ENCODE peak calls at places on chromosome 1, in nine cellular contexts. One of them, this sample, is unnamed. For H3K9me3, the result is how much of the 10 kb centered on the place peaks cover.

GRCh38 chr1:63454269-63454668 is 68.8 kb downstream of the ITGB3BP start:
- DNase-seq in cardiac muscle cell: peak
- DNase-seq in neural progenitor cell: peak
- DNase-seq in CD8-positive, alpha-beta memory T cell: no peak
- DNase-seq in MM.1S: no peak
- DNase-seq in colonic mucosa: no peak
- DNase-seq in GM23248: peak
- DNase-seq in iPS DF 6.9: no peak
- DNase-seq in sigmoid colon: no peak
- DNase-seq in this sample: no peak

GRCh38 chr1:64550946-64551345 is 81.0 kb downstream of the CACHD1 start:
- DNase-seq in cardiac muscle cell: no peak
- DNase-seq in neural progenitor cell: no peak
- DNase-seq in CD8-positive, alpha-beta memory T cell: no peak
- DNase-seq in MM.1S: no peak
- DNase-seq in colonic mucosa: no peak
- DNase-seq in GM23248: peak
- DNase-seq in iPS DF 6.9: no peak
- DNase-seq in sigmoid colon: no peak
- DNase-seq in this sample: no peak

GRCh38 chr1:91764471-91765115 is 121.4 kb downstream of the TGFBR3 start:
- DNase-seq in cardiac muscle cell: no peak
- DNase-seq in neural progenitor cell: peak
- DNase-seq in CD8-positive, alpha-beta memory T cell: no peak
- DNase-seq in MM.1S: no peak
- DNase-seq in colonic mucosa: no peak
- DNase-seq in GM23248: no peak
- DNase-seq in iPS DF 6.9: peak
- DNase-seq in sigmoid colon: peak
- DNase-seq in this sample: no peak

GRCh38 chr1:154945962-154946850 is 9.7 kb upstream of the PMVK start:
- DNase-seq in cardiac muscle cell: no peak
- DNase-seq in neural progenitor cell: no peak
- DNase-seq in CD8-positive, alpha-beta memory T cell: no peak
- DNase-seq in MM.1S: no peak
- DNase-seq in colonic mucosa: no peak
- DNase-seq in GM23248: no peak
- DNase-seq in iPS DF 6.9: no peak
- DNase-seq in sigmoid colon: no peak
- DNase-seq in this sample: no peak

GRCh38 chr1:53421208-53421607 is 38.0 kb upstream of the DMRTB1 start:
- DNase-seq in cardiac muscle cell: no peak
- DNase-seq in neural progenitor cell: no peak
- DNase-seq in CD8-positive, alpha-beta memory T cell: no peak
- DNase-seq in MM.1S: no peak
- DNase-seq in colonic mucosa: no peak
- DNase-seq in GM23248: no peak
- DNase-seq in iPS DF 6.9: no peak
- DNase-seq in sigmoid colon: no peak
- DNase-seq in this sample: no peak

GRCh38 chr1:64482128-64482527 is 12.2 kb downstream of the CACHD1 start:
- DNase-seq in cardiac muscle cell: no peak
- DNase-seq in neural progenitor cell: no peak
- DNase-seq in CD8-positive, alpha-beta memory T cell: no peak
- DNase-seq in MM.1S: no peak
- DNase-seq in colonic mucosa: no peak
- DNase-seq in GM23248: no peak
- DNase-seq in iPS DF 6.9: no peak
- DNase-seq in sigmoid colon: no peak
- DNase-seq in this sample: no peak

GRCh38 chr1:197782719-197783328 is 7.5 kb upstream of the DENND1B start:
- DNase-seq in cardiac muscle cell: no peak
- DNase-seq in neural progenitor cell: no peak
- DNase-seq in CD8-positive, alpha-beta memory T cell: no peak
- DNase-seq in MM.1S: no peak
- DNase-seq in colonic mucosa: peak
- DNase-seq in GM23248: peak
- DNase-seq in iPS DF 6.9: no peak
- DNase-seq in sigmoid colon: no peak
- DNase-seq in this sample: no peak

GRCh38 chr1:190119683-190120082 is 358.0 kb downstream of the BRINP3 start:
- DNase-seq in cardiac muscle cell: no peak
- DNase-seq in neural progenitor cell: peak
- DNase-seq in CD8-positive, alpha-beta memory T cell: no peak
- DNase-seq in MM.1S: no peak
- DNase-seq in colonic mucosa: no peak
- DNase-seq in GM23248: no peak
- DNase-seq in iPS DF 6.9: no peak
- DNase-seq in sigmoid colon: no peak
- DNase-seq in this sample: no peak

GRCh38 chr1:200443860-200444259 is 34.0 kb upstream of the ZNF281 start:
- DNase-seq in cardiac muscle cell: no peak
- DNase-seq in neural progenitor cell: no peak
- DNase-seq in CD8-positive, alpha-beta memory T cell: no peak
- DNase-seq in MM.1S: no peak
- DNase-seq in colonic mucosa: no peak
- DNase-seq in GM23248: no peak
- DNase-seq in iPS DF 6.9: no peak
- DNase-seq in sigmoid colon: no peak
- DNase-seq in this sample: no peak

GRCh38 chr1:8409107-8409506 is 91.2 kb downstream of the SLC45A1 start:
- DNase-seq in cardiac muscle cell: peak
- DNase-seq in neural progenitor cell: peak
- DNase-seq in CD8-positive, alpha-beta memory T cell: no peak
- DNase-seq in MM.1S: no peak
- DNase-seq in colonic mucosa: no peak
- DNase-seq in GM23248: peak
- DNase-seq in iPS DF 6.9: no peak
- DNase-seq in sigmoid colon: no peak
- DNase-seq in this sample: no peak

GRCh38 chr1:241775021-241775420 is 73.0 kb upstream of the EXO1 start:
- DNase-seq in cardiac muscle cell: no peak
- DNase-seq in neural progenitor cell: no peak
- DNase-seq in CD8-positive, alpha-beta memory T cell: no peak
- DNase-seq in MM.1S: peak
- DNase-seq in colonic mucosa: no peak
- DNase-seq in GM23248: no peak
- DNase-seq in iPS DF 6.9: no peak
- DNase-seq in sigmoid colon: no peak
- DNase-seq in this sample: no peak

DNA sequence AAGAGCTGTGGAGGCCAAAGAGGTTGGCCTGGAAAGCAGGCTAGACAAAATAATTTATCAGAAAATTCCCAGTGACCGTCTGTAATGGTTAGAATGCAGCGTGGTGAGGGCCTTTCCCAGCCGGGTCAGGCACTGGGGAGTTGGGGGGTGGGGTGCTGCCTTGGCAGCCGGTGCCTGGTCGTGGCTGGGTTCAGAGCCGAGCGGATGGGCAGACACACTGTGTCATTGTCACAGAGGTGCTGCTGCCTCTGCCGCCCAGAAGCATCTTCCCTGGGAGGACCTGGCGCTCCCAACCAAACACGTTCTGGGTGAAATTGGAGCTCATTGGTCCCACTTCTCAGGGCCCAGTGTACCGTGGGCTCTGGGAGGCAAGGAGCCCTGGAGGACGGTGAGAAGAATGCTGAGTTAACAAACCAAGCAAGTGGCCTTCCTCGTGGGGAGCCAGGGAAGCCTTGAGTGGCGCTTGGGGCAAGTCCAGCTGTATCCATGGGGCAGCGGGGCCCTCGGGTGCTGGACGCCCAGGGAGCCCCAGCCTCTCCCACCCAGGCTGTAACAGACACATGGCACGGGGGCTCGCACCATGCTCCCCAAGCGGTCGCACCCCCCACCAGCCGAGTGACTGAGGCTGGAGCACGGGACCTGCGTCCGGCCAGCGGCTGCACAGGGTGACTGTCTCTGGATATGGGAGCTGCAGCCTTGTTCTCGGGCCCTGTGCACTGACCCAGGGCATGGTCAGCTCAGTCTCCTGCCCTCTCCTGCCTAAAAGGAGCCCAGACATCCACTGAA is 54.1 kb upstream of the ACTRT2 start:
- DNase-seq in cardiac muscle cell: no peak
- DNase-seq in neural progenitor cell: no peak
- DNase-seq in CD8-positive, alpha-beta memory T cell: peak
- DNase-seq in MM.1S: no peak
- DNase-seq in colonic mucosa: no peak
- DNase-seq in GM23248: no peak
- DNase-seq in iPS DF 6.9: no peak
- DNase-seq in sigmoid colon: peak
- DNase-seq in this sample: no peak
- H3K9me3 ChIP-seq in cardiac muscle cell: under half
- H3K9me3 ChIP-seq in neural progenitor cell: under half
- H3K9me3 ChIP-seq in CD8-positive, alpha-beta memory T cell: under half
- H3K9me3 ChIP-seq in MM.1S: under half
- H3K9me3 ChIP-seq in colonic mucosa: under half
- H3K9me3 ChIP-seq in GM23248: under half
- H3K9me3 ChIP-seq in iPS DF 6.9: under half
- H3K9me3 ChIP-seq in sigmoid colon: under half
- H3K9me3 ChIP-seq in this sample: under half

DNA sequence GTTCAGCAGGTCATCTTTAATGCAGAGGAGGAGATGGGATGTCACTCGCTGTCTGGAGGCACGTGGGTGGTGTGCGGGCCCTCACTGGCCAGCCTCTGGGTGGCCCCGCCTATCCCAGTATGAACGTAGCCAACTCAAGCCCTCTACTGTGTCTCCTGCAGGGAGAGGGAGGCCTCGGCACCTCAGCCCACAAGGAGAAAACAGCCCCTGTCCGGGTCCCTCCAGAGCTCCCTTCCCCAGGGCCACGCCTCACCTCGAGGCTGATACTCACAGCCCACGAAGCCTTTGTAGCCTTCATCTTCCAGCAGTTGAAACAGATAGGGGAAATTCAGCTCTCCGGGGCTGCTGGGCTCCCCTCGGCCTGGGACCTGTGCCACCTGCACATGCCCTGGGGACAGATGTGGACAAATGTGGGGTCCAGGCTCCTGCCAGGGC is 2.6 kb downstream of the HYI start:
- DNase-seq in cardiac muscle cell: no peak
- DNase-seq in neural progenitor cell: no peak
- DNase-seq in CD8-positive, alpha-beta memory T cell: no peak
- DNase-seq in MM.1S: no peak
- DNase-seq in colonic mucosa: no peak
- DNase-seq in GM23248: no peak
- DNase-seq in iPS DF 6.9: no peak
- DNase-seq in sigmoid colon: peak
- DNase-seq in this sample: peak
- H3K9me3 ChIP-seq in cardiac muscle cell: under half
- H3K9me3 ChIP-seq in neural progenitor cell: under half
- H3K9me3 ChIP-seq in CD8-positive, alpha-beta memory T cell: under half
- H3K9me3 ChIP-seq in MM.1S: under half
- H3K9me3 ChIP-seq in colonic mucosa: under half
- H3K9me3 ChIP-seq in GM23248: under half
- H3K9me3 ChIP-seq in iPS DF 6.9: under half
- H3K9me3 ChIP-seq in sigmoid colon: under half
- H3K9me3 ChIP-seq in this sample: under half

DNA sequence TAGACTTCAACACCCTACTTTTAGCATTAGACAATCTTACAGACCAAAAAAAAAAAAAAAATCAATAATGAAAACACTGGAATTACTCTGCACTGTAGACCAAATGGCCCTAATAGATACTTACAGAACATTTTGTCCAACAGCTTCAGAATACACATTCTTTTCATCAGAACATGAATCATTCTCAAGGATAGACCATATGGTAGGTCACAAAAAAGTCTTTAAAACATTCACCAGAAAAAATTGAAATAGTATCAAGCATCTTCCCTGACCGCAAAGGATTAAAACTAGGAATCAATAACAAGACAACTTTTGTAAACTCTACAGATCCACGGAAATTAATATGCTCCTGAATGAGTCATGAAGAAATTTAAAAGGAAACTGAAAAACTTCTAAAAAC is 22.5 kb downstream of the ZNF670 start:
- DNase-seq in cardiac muscle cell: no peak
- DNase-seq in neural progenitor cell: no peak
- DNase-seq in CD8-positive, alpha-beta memory T cell: no peak
- DNase-seq in MM.1S: no peak
- DNase-seq in colonic mucosa: no peak
- DNase-seq in GM23248: no peak
- DNase-seq in iPS DF 6.9: no peak
- DNase-seq in sigmoid colon: no peak
- DNase-seq in this sample: no peak
- H3K9me3 ChIP-seq in cardiac muscle cell: under half
- H3K9me3 ChIP-seq in neural progenitor cell: half or more
- H3K9me3 ChIP-seq in CD8-positive, alpha-beta memory T cell: under half
- H3K9me3 ChIP-seq in MM.1S: under half
- H3K9me3 ChIP-seq in colonic mucosa: under half
- H3K9me3 ChIP-seq in GM23248: under half
- H3K9me3 ChIP-seq in iPS DF 6.9: under half
- H3K9me3 ChIP-seq in sigmoid colon: under half
- H3K9me3 ChIP-seq in this sample: under half

GRCh38 chr1:19942657-19943056 is 19.2 kb upstream of the PLA2G2E start:
- DNase-seq in cardiac muscle cell: no peak
- DNase-seq in neural progenitor cell: no peak
- DNase-seq in CD8-positive, alpha-beta memory T cell: no peak
- DNase-seq in MM.1S: no peak
- DNase-seq in colonic mucosa: no peak
- DNase-seq in GM23248: no peak
- DNase-seq in iPS DF 6.9: no peak
- DNase-seq in sigmoid colon: no peak
- DNase-seq in this sample: no peak

GRCh38 chr1:19942088-19942487 is 18.7 kb upstream of the PLA2G2E start:
- DNase-seq in cardiac muscle cell: peak
- DNase-seq in neural progenitor cell: no peak
- DNase-seq in CD8-positive, alpha-beta memory T cell: no peak
- DNase-seq in MM.1S: no peak
- DNase-seq in colonic mucosa: no peak
- DNase-seq in GM23248: peak
- DNase-seq in iPS DF 6.9: no peak
- DNase-seq in sigmoid colon: no peak
- DNase-seq in this sample: no peak

GRCh38 chr1:19941121-19941520 is 17.7 kb upstream of the PLA2G2E start:
- DNase-seq in cardiac muscle cell: no peak
- DNase-seq in neural progenitor cell: no peak
- DNase-seq in CD8-positive, alpha-beta memory T cell: no peak
- DNase-seq in MM.1S: no peak
- DNase-seq in colonic mucosa: no peak
- DNase-seq in GM23248: no peak
- DNase-seq in iPS DF 6.9: no peak
- DNase-seq in sigmoid colon: no peak
- DNase-seq in this sample: no peak

GRCh38 chr1:19936061-19936750 is 12.8 kb upstream of the PLA2G2E start:
- DNase-seq in cardiac muscle cell: no peak
- DNase-seq in neural progenitor cell: no peak
- DNase-seq in CD8-positive, alpha-beta memory T cell: no peak
- DNase-seq in MM.1S: no peak
- DNase-seq in colonic mucosa: no peak
- DNase-seq in GM23248: no peak
- DNase-seq in iPS DF 6.9: no peak
- DNase-seq in sigmoid colon: no peak
- DNase-seq in this sample: no peak

DNA sequence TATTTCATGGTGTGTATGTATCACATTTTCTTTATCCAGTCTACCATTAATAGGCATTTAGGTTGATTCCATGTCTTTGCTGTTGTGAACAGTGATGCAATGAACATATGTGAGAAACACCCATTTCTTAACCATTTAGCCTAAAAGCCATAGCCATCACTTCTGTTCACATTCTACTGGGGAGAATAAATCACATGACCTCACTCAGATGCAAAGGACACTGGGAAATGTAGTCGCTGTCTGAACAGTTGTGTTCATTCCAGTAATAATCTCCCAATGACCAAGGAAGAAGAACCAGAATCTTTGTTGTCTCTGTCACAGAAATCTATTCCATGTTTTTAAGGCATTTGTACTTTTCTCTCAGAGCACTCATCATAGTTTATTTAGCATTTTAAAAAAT is 15.1 kb upstream of the PLA2G2E start:
- DNase-seq in cardiac muscle cell: no peak
- DNase-seq in neural progenitor cell: no peak
- DNase-seq in CD8-positive, alpha-beta memory T cell: no peak
- DNase-seq in MM.1S: no peak
- DNase-seq in colonic mucosa: no peak
- DNase-seq in GM23248: no peak
- DNase-seq in iPS DF 6.9: no peak
- DNase-seq in sigmoid colon: no peak
- DNase-seq in this sample: no peak
- H3K9me3 ChIP-seq in cardiac muscle cell: under half
- H3K9me3 ChIP-seq in neural progenitor cell: under half
- H3K9me3 ChIP-seq in CD8-positive, alpha-beta memory T cell: under half
- H3K9me3 ChIP-seq in MM.1S: under half
- H3K9me3 ChIP-seq in colonic mucosa: under half
- H3K9me3 ChIP-seq in GM23248: under half
- H3K9me3 ChIP-seq in iPS DF 6.9: under half
- H3K9me3 ChIP-seq in sigmoid colon: under half
- H3K9me3 ChIP-seq in this sample: under half

This sample was measured in Peyer's patch.